ENCODE peak calls at places on chromosomes 6 and 20, in six cellular contexts. A is GM12891, W is H1, V is SK-N-SH, S is GM12878, N is K562. K is an unnamed sample.
A peak's percentile ranks its signal among the peaks of the same experiment; 100 is the strongest.

GRCh38 chr6:149380523-149380922 is 19.5 kb upstream of the SUMO4 start:
- DNase-seq in A (no peak), W (no peak), V (no peak), S (no peak), N (no peak), K (no peak)

GRCh38 chr6:208973-209372 is 83.3 kb upstream of the DUSP22 start:
- DNase-seq in A (no peak), W (no peak), V (no peak), S (no peak), N (no peak), K (no peak)

GRCh38 chr20:56506103-56506502 is 18.4 kb upstream of the FAM209A start:
- DNase-seq in A (no peak), W (no peak), V (no peak), S (no peak), N (no peak), K (no peak)

GRCh38 chr20:2809690-2810089 is 5.1 kb upstream of the C20orf141 start:
- DNase-seq in A (no peak), W (no peak), V (no peak), S (no peak), N (no peak), K (no peak)

GRCh38 chr6:26122402-26122792 is 35.2 kb downstream of the HFE start:
- DNase-seq in A (no peak), W (peak; percentile 56), V (no peak), S (no peak), N (no peak), K (no peak)

GRCh38 chr6:7707787-7708186 is 18.1 kb upstream of the BMP6 start:
- DNase-seq in A (no peak), W (no peak), V (no peak), S (no peak), N (no peak), K (no peak)

GRCh38 chr6:82144852-82145332 is 102.7 kb downstream of the IBTK start:
- DNase-seq in A (no peak), W (no peak), V (peak; percentile 32), S (no peak), N (no peak), K (no peak)

GRCh38 chr20:57399587-57400261 is 8.5 kb downstream of the RBM38 start:
- DNase-seq in A (no peak), W (no peak), V (no peak), S (peak; percentile 71), N (no peak), K (peak; percentile 85)

GRCh38 chr6:46491789-46492547 is 719 bp upstream of the RCAN2 start:
- DNase-seq in A (peak; percentile 13), W (peak; percentile 74), V (peak; percentile 63), S (no peak), N (no peak), K (peak; percentile 39)

GRCh38 chr6:29679962-29680361 is 990 bp downstream of the ZFP57 start:
- DNase-seq in A (no peak), W (no peak), V (no peak), S (no peak), N (no peak), K (no peak)

GRCh38 chr6:123953920-123954319 is 150.3 kb downstream of the NKAIN2 start:
- DNase-seq in A (no peak), W (no peak), V (no peak), S (no peak), N (no peak), K (no peak)

GRCh38 chr20:4788314-4788713 is 66.6 kb downstream of the PRND start:
- DNase-seq in A (no peak), W (no peak), V (no peak), S (no peak), N (no peak), K (no peak)

DNA sequence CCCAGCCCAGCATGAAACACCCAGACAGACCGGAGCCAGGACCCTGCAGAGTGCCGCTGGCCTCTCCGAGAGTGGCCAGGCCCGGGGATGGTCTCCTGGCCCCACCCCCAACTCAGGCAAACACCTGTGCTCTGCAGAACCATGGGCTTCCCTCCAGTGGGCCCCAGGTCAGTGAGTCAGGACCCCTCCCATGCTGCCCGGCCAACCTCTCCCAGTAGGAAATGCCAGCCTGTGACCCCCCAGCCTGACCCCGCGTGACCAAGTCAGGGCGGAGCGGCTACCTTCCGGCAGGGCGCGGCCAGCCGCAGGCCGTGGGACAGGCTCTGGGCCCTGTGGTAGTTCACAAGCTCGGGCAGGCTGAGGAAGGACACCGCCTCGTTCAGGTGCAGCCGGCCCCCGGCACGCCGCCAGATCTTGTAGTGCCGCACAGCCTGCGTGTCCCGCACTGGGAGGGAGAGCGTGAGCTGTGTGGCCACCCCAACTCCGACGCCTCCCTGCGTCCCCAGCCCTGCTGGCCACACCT is 3.2 kb downstream of the PTK6 start:
- DNase-seq in A (no peak), W (peak; percentile 56), V (peak; percentile 23), S (no peak), N (no peak), K (no peak)
- TF ChIP-seq TAF1 in A (no peak), W (no peak), V (no peak), S (no peak), N (no peak), K (no peak)

GRCh38 chr6:142551145-142551811 is 249.5 kb downstream of the ADGRG6 start:
- DNase-seq in A (no peak), W (no peak), V (no peak), S (no peak), N (no peak), K (no peak)
- TF ChIP-seq TAF1 in A (no peak), W (no peak), V (no peak), S (no peak), N (no peak), K (no peak)

GRCh38 chr20:955111-955510 is 39.0 kb upstream of the ANGPT4 start:
- DNase-seq in A (no peak), W (no peak), V (no peak), S (no peak), N (no peak), K (no peak)

GRCh38 chr20:956330-956951 is 40.3 kb upstream of the ANGPT4 start:
- DNase-seq in A (peak; percentile 80), W (peak; percentile 93), V (peak; percentile 87), S (peak; percentile 12), N (peak; percentile 21), K (peak; percentile 67)

GRCh38 chr20:955656-956055 is 39.5 kb upstream of the ANGPT4 start:
- DNase-seq in A (no peak), W (no peak), V (no peak), S (no peak), N (no peak), K (no peak)

GRCh38 chr20:958936-959815 is 42.9 kb downstream of the RSPO4 start:
- DNase-seq in A (no peak), W (no peak), V (peak; percentile 41), S (no peak), N (no peak), K (no peak)

DNA sequence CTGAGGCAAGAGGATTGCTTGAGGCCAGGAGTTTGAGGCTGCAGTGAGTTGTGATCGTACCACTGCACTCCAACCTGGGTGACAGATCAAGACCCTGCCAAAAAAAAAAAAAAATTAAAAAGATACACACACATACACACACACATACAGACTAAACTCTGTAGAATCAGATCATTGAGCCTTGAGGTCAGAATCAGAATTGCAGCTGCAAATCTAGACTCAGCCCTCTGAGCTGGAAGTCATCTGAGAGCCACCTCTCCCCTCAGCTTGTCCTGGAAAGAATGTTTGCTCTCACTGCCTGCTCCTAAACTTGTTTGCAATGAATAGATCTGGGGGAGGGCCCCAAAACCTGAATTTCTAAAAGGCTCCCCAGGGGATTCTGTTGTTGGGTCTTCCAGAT is 41.4 kb upstream of the ANGPT4 start:
- DNase-seq in A (no peak), W (no peak), V (no peak), S (no peak), N (no peak), K (no peak)
- TF ChIP-seq TAF1 in A (no peak), W (no peak), V (no peak), S (no peak), N (no peak), K (no peak)

GRCh38 chr6:20800653-20801052 is 266.4 kb downstream of the CDKAL1 start:
- DNase-seq in A (no peak), W (no peak), V (no peak), S (no peak), N (no peak), K (no peak)

GRCh38 chr6:20801595-20801994 is 267.3 kb downstream of the CDKAL1 start:
- DNase-seq in A (no peak), W (no peak), V (no peak), S (no peak), N (no peak), K (no peak)

GRCh38 chr6:20800229-20800628 is 266.0 kb downstream of the CDKAL1 start:
- DNase-seq in A (no peak), W (no peak), V (no peak), S (no peak), N (no peak), K (no peak)

GRCh38 chr6:20805027-20805426 is 270.8 kb downstream of the CDKAL1 start:
- DNase-seq in A (peak; percentile 1), W (no peak), V (no peak), S (no peak), N (no peak), K (no peak)

DNA sequence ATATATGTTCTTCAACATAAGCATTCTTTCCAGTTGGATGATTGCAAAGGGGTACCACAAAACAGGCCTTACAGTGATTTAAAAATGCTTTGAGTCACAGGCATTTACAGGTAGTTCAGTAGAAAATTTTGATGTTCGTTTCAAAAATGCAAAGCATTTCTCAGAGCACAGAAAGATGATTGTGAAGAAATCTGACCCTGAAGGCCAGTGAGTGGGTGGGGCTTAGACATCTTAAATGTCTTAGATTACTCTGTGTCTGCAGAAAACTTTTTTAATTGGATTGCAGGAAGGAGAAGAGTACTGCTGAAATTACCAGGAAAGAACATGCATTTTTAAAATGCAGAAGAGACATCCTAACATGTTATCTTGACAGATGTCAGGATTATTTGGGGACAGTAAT is 268.3 kb downstream of the CDKAL1 start:
- DNase-seq in A (no peak), W (no peak), V (no peak), S (no peak), N (no peak), K (no peak)
- TF ChIP-seq TAF1 in A (no peak), W (no peak), V (no peak), S (no peak), N (no peak), K (no peak)

GRCh38 chr6:31541059-31541657 is 645 bp downstream of the DDX39B start:
- DNase-seq in A (no peak), W (no peak), V (peak; percentile 52), S (no peak), N (peak; percentile 61), K (no peak)
- TF ChIP-seq TAF1 in A (no peak), W (no peak), V (no peak), S (no peak), N (no peak), K (no peak)

GRCh38 chr6:71412559-71412958 is 123.9 kb downstream of the OGFRL1 start:
- DNase-seq in A (no peak), W (no peak), V (no peak), S (no peak), N (no peak), K (no peak)
- TF ChIP-seq TAF1 in A (no peak), W (no peak), V (no peak), S (no peak), N (no peak), K (no peak)

K was measured in GM12892.